ENCODE peak calls at places on chromosomes 6 and 20, in ten cellular contexts. O is brain microvascular endothelial cell; H is HL-60; W is tibial artery; E is AG04450; Y is K562; M is aorta; A is CD4-positive, alpha-beta memory T cell; L is breast epithelium; I is HepG2. N is an unnamed sample.

GRCh38 chr6:117506180-117506835 is 23.8 kb downstream of the DCBLD1 start:
- DNase-seq in O (peak), H (no peak), W (no peak), E (no peak), Y (no peak), M (no peak), A (no peak), L (no peak), I (peak), N (no peak)

GRCh38 chr6:38792356-38792755 is 77.2 kb downstream of the DNAH8 start:
- DNase-seq in O (no peak), H (no peak), W (no peak), E (no peak), Y (no peak), M (no peak), A (no peak), L (peak), I (no peak), N (no peak)

GRCh38 chr20:36153754-36154695 is 515 bp upstream of the EPB41L1 start:
- DNase-seq in O (peak), H (no peak), W (peak), E (no peak), Y (peak), M (peak), A (no peak), L (peak), I (peak), N (peak)

GRCh38 chr6:140921366-140922226 is 1211.1 kb upstream of the GJE1 start:
- DNase-seq in O (peak), H (peak), W (no peak), E (peak), Y (peak), M (no peak), A (no peak), L (no peak), I (peak), N (no peak)

GRCh38 chr6:109455502-109456282 is at the start of gene MICAL1:
- DNase-seq in O (peak), H (peak), W (peak), E (no peak), Y (peak), M (peak), A (peak), L (no peak), I (peak), N (peak)

GRCh38 chr6:53651149-53651763 is 14.3 kb downstream of the KLHL31 start:
- DNase-seq in O (peak), H (peak), W (peak), E (peak), Y (peak), M (peak), A (peak), L (peak), I (peak), N (no peak)

GRCh38 chr6:155521719-155522118 is 66.1 kb upstream of the NOX3 start:
- DNase-seq in O (no peak), H (no peak), W (no peak), E (no peak), Y (no peak), M (no peak), A (no peak), L (no peak), I (no peak), N (no peak)

GRCh38 chr6:43262780-43263313 is 19.6 kb downstream of the TTBK1 start:
- DNase-seq in O (no peak), H (no peak), W (no peak), E (no peak), Y (no peak), M (no peak), A (no peak), L (no peak), I (no peak), N (no peak)

GRCh38 chr6:109260126-109260525 is 122.1 kb downstream of the CD164 start:
- DNase-seq in O (no peak), H (no peak), W (no peak), E (peak), Y (no peak), M (no peak), A (no peak), L (no peak), I (no peak), N (no peak)

GRCh38 chr6:150492941-150493340 is 106.7 kb upstream of the PLEKHG1 start:
- DNase-seq in O (peak), H (no peak), W (no peak), E (no peak), Y (no peak), M (no peak), A (no peak), L (peak), I (no peak), N (no peak)

GRCh38 chr6:129516005-129516404 is 194.0 kb downstream of the ARHGAP18 start:
- DNase-seq in O (no peak), H (no peak), W (no peak), E (no peak), Y (no peak), M (no peak), A (no peak), L (no peak), I (no peak), N (no peak)

GRCh38 chr20:6940052-6940451 is 172.6 kb downstream of the BMP2 start:
- DNase-seq in O (no peak), H (no peak), W (no peak), E (no peak), Y (peak), M (no peak), A (no peak), L (no peak), I (peak), N (no peak)

GRCh38 chr6:105787747-105788146 is 298.4 kb upstream of the PRDM1 start:
- DNase-seq in O (no peak), H (no peak), W (no peak), E (no peak), Y (no peak), M (no peak), A (no peak), L (no peak), I (no peak), N (no peak)

GRCh38 chr20:38190936-38191371 is 25.9 kb upstream of the TGM2 start:
- DNase-seq in O (no peak), H (no peak), W (peak), E (no peak), Y (no peak), M (peak), A (no peak), L (no peak), I (no peak), N (peak)

GRCh38 chr20:22471156-22471836 is 113.1 kb downstream of the FOXA2 start:
- DNase-seq in O (no peak), H (no peak), W (no peak), E (no peak), Y (no peak), M (no peak), A (no peak), L (no peak), I (peak), N (no peak)

GRCh38 chr6:75657327-75657726 is 55.6 kb downstream of the SENP6 start:
- DNase-seq in O (no peak), H (no peak), W (no peak), E (no peak), Y (no peak), M (no peak), A (no peak), L (no peak), I (no peak), N (no peak)

GRCh38 chr6:77620290-77620882 is 32.5 kb upstream of the MEI4 start:
- DNase-seq in O (peak), H (no peak), W (no peak), E (no peak), Y (no peak), M (no peak), A (no peak), L (no peak), I (peak), N (no peak)

GRCh38 chr20:4544765-4545164 is 176.9 kb upstream of the PRND start:
- DNase-seq in O (no peak), H (no peak), W (no peak), E (peak), Y (no peak), M (no peak), A (no peak), L (no peak), I (no peak), N (no peak)

GRCh38 chr6:1884313-1884712 is 274.6 kb downstream of the FOXC1 start:
- DNase-seq in O (no peak), H (no peak), W (no peak), E (no peak), Y (no peak), M (no peak), A (no peak), L (no peak), I (no peak), N (no peak)

GRCh38 chr6:111759836-111760785 is 113.1 kb downstream of the FYN start:
- DNase-seq in O (peak), H (no peak), W (no peak), E (peak), Y (no peak), M (no peak), A (peak), L (no peak), I (no peak), N (no peak)

GRCh38 chr20:10278416-10278815 is 59.8 kb downstream of the SNAP25 start:
- DNase-seq in O (no peak), H (no peak), W (no peak), E (no peak), Y (no peak), M (no peak), A (no peak), L (no peak), I (no peak), N (no peak)

GRCh38 chr20:38764563-38765355 is 16.5 kb downstream of the ACTR5 start:
- DNase-seq in O (peak), H (no peak), W (peak), E (peak), Y (peak), M (peak), A (no peak), L (no peak), I (peak), N (no peak)

GRCh38 chr6:15689586-15690450 is 27.0 kb upstream of the DTNBP1 start:
- DNase-seq in O (no peak), H (no peak), W (no peak), E (no peak), Y (no peak), M (no peak), A (no peak), L (no peak), I (no peak), N (no peak)

GRCh38 chr6:15690451-15690961 is 27.7 kb upstream of the DTNBP1 start:
- DNase-seq in O (no peak), H (no peak), W (no peak), E (no peak), Y (no peak), M (no peak), A (no peak), L (no peak), I (no peak), N (no peak)

GRCh38 chr6:15685629-15686028 is 22.8 kb upstream of the DTNBP1 start:
- DNase-seq in O (no peak), H (no peak), W (no peak), E (no peak), Y (no peak), M (no peak), A (no peak), L (no peak), I (no peak), N (no peak)

DNA sequence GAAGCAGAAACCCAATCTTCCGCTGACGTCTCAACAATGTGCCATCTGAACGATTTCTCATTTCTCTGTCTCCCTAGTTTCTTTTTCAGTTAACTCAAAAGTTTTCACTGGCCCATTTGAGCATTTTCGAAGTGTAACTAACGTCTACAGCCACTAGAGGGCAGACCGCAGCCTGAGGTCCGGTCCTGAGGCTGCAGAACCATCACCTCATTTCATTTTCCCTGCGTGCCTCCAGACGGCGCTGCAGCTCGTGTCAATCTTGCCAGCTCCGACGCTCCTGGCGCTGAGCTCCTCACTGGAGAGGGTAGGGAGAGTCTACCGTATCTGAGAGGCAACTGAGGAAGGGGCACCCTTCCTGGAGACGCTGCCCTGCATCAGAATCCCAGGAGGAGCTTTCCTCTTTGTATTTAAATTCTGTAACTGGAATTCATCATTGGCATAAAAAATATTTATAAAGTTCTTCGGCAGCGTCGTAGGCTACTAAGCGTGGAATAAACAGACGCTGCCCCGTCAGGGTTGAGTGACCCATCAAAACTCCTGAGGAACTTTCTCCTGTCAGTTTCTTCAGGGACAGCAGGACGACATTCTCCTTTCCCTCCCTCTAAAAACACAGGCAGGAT is 28.5 kb upstream of the DTNBP1 start:
- DNase-seq in O (peak), H (peak), W (peak), E (peak), Y (peak), M (peak), A (peak), L (peak), I (peak), N (peak)
- H3K4me3 ChIP-seq in O (peak), H (no peak), W (peak), E (peak), Y (no peak), M (peak), A (no peak), L (peak), I (no peak), N (peak)

DNA sequence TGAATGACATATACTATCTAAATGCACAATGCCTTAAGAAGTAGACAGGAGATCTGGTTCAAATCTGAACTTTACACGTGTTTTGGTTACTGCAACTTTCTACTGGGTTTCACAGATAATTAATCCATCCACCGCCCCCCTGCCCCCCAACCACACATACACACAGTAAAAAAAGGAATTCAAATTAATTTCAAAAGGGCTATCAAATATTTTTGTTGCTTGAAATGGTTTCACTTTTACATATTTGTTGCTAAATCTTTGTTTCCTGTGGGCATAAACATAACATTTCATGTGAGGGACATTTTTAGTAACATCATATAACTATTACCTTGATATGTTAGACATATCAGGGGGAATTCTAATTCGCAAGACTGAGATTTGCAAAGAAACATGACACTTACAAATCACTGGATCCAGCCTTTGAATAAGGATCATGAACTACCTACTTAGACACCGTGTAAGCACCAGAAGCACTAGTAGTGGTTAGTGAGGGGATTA is 7.5 kb downstream of the NEDD9 start:
- DNase-seq in O (no peak), H (no peak), W (no peak), E (no peak), Y (no peak), M (no peak), A (no peak), L (no peak), I (no peak), N (no peak)
- H3K27ac ChIP-seq in O (peak), H (no peak), W (peak), E (no peak), Y (no peak), M (no peak), A (peak), L (peak), I (peak), N (peak)

GRCh38 chr20:59751075-59751711 is 146.9 kb downstream of the PHACTR3 start:
- DNase-seq in O (peak), H (peak), W (peak), E (no peak), Y (peak), M (peak), A (no peak), L (peak), I (peak), N (peak)

GRCh38 chr20:59750209-59750840 is 146.0 kb downstream of the PHACTR3 start:
- DNase-seq in O (no peak), H (no peak), W (no peak), E (no peak), Y (no peak), M (no peak), A (no peak), L (no peak), I (no peak), N (no peak)

GRCh38 chr20:59753836-59754235 is 149.5 kb downstream of the PHACTR3 start:
- DNase-seq in O (no peak), H (no peak), W (no peak), E (no peak), Y (no peak), M (no peak), A (no peak), L (no peak), I (no peak), N (no peak)

GRCh38 chr20:59752704-59753460 is 148.5 kb downstream of the PHACTR3 start:
- DNase-seq in O (no peak), H (no peak), W (no peak), E (no peak), Y (no peak), M (no peak), A (no peak), L (no peak), I (no peak), N (peak)

DNA sequence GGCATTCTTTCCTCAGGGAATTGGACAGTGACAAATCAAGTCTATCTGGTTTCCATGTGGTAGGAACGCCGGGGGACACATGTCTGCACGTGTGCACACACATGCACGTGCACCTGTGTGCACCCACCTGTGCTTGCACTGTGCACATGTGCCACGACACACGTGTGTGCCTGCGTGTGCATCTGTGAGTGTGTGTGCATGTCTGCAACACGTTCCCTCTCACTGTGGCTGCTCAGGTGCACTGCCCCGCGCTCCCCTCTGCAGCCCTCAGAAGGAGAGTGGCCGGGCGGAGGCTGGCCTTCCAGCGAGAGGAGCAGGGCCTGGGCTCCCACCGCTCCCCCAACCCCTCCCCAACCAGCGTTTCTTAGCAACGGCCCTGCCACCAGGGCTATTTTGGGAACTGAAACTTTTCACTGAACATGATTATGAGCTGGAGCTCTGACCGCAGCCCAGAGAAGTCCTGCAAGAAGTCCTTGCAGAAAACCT is 147.8 kb downstream of the PHACTR3 start:
- DNase-seq in O (no peak), H (peak), W (no peak), E (no peak), Y (no peak), M (no peak), A (no peak), L (no peak), I (no peak), N (peak)
- H3K4me3 ChIP-seq in O (no peak), H (no peak), W (no peak), E (no peak), Y (no peak), M (no peak), A (no peak), L (no peak), I (no peak), N (peak)

GRCh38 chr6:31799781-31800180 is 4.2 kb upstream of the VARS1 start:
- DNase-seq in O (no peak), H (no peak), W (peak), E (no peak), Y (no peak), M (peak), A (no peak), L (no peak), I (no peak), N (no peak)
- H3K27ac ChIP-seq in O (no peak), H (no peak), W (peak), E (no peak), Y (no peak), M (peak), A (no peak), L (no peak), I (no peak), N (no peak)

DNA sequence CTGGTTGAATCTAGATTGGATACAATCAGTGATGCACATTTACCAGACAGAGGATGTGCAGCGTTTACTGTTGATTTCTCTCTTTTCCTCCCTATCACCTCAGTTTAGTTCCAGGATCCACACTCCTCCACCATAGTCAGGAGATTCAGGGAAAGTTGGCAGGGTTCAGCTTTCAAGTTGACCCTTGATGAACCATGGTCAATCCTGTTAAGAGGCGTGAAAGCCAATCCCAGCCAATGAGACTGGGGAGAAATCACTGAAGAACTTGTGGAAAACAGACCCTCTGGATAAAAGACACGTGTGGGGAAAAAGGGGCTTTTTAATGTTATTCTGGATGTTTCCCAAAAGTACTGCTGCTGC is 19.2 kb upstream of the SCP2D1 start:
- DNase-seq in O (no peak), H (no peak), W (no peak), E (no peak), Y (no peak), M (no peak), A (no peak), L (no peak), I (no peak), N (no peak)
- H3K4me3 ChIP-seq in O (peak), H (peak), W (peak), E (peak), Y (peak), M (peak), A (peak), L (peak), I (peak), N (peak)

GRCh38 chr6:152176219-152176745 is 368.8 kb downstream of the ESR1 start:
- DNase-seq in O (no peak), H (no peak), W (no peak), E (no peak), Y (no peak), M (no peak), A (no peak), L (no peak), I (no peak), N (no peak)
- H3K27ac ChIP-seq in O (no peak), H (no peak), W (no peak), E (no peak), Y (no peak), M (no peak), A (no peak), L (no peak), I (no peak), N (peak)

GRCh38 chr6:26311385-26312095 is 53.5 kb upstream of the BTN3A2 start:
- DNase-seq in O (peak), H (no peak), W (no peak), E (no peak), Y (peak), M (no peak), A (peak), L (no peak), I (peak), N (no peak)

GRCh38 chr6:26309731-26310142 is 55.3 kb upstream of the BTN3A2 start:
- DNase-seq in O (peak), H (no peak), W (no peak), E (no peak), Y (peak), M (no peak), A (no peak), L (no peak), I (peak), N (no peak)

GRCh38 chr6:26312096-26312463 is 52.9 kb upstream of the BTN3A2 start:
- DNase-seq in O (no peak), H (no peak), W (no peak), E (no peak), Y (peak), M (no peak), A (no peak), L (no peak), I (no peak), N (no peak)

GRCh38 chr6:26312501-26313390 is 52.3 kb upstream of the BTN3A2 start:
- DNase-seq in O (peak), H (peak), W (peak), E (no peak), Y (peak), M (peak), A (peak), L (peak), I (peak), N (peak)

GRCh38 chr6:26311012-26311384 is 54.0 kb upstream of the BTN3A2 start:
- DNase-seq in O (peak), H (no peak), W (no peak), E (no peak), Y (peak), M (no peak), A (peak), L (no peak), I (peak), N (no peak)
- H3K4me3 ChIP-seq in O (peak), H (no peak), W (no peak), E (no peak), Y (peak), M (no peak), A (no peak), L (peak), I (peak), N (peak)

DNA sequence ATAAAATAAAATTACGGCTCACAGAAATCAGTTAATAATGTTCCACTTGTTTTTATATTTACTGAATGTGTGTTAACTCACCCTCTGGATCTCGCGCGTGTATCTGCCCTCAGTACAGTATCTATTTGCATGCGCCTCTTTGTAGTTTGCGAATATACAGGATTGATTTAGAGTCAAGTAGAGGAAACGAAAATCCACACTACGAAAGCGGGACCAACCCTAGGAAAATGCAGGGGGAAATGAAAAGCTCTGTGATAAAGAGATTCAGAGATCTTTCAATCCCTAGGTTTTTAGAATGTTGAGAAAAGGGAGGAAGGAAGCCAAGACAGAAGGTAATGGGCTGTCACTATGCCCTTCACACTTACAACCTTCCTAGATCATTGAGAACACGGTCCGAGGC is 928 bp upstream of the FUT9 start:
- DNase-seq in O (no peak), H (no peak), W (no peak), E (no peak), Y (no peak), M (no peak), A (no peak), L (no peak), I (no peak), N (no peak)
- H3K27ac ChIP-seq in O (no peak), H (no peak), W (no peak), E (no peak), Y (no peak), M (no peak), A (no peak), L (no peak), I (no peak), N (no peak)